ENCODE peak calls at places on chromosomes 16 and 17, in five cellular contexts. I, V, D, H and P are unnamed samples. For H3K9me3 and H3K4me1, the result is how much of the 10 kb centered on the place peaks cover.

GRCh38 chr17:74744714-74745547 is 3.5 kb upstream of the NHERF1 start:
- DNase-seq in I (peak), V (peak), D (peak), H (peak), P (peak)

GRCh38 chr17:65441053-65441635 is 120.3 kb downstream of the AXIN2 start:
- DNase-seq in I (no peak), V (no peak), D (no peak), H (no peak), P (no peak)

GRCh38 chr17:82236142-82236971 is 7.5 kb downstream of the SLC16A3 start:
- DNase-seq in I (peak), V (peak), D (peak), H (peak), P (peak)

GRCh38 chr16:23403547-23403946 is 49.4 kb downstream of the COG7 start:
- DNase-seq in I (no peak), V (no peak), D (no peak), H (no peak), P (no peak)

GRCh38 chr17:78343099-78343432 is 16.8 kb downstream of the SOCS3 start:
- DNase-seq in I (no peak), V (no peak), D (peak), H (peak), P (no peak)

GRCh38 chr17:32958418-32958817 is 30.5 kb downstream of the TMEM98 start:
- DNase-seq in I (no peak), V (no peak), D (peak), H (no peak), P (no peak)

GRCh38 chr16:16080465-16081065 is 131.1 kb downstream of the ABCC1 start:
- DNase-seq in I (no peak), V (no peak), D (no peak), H (no peak), P (no peak)

GRCh38 chr16:30541502-30542329 is 7.1 kb upstream of the ZNF747 start:
- DNase-seq in I (no peak), V (peak), D (peak), H (no peak), P (no peak)

GRCh38 chr16:73890524-73891500 is 405.8 kb upstream of the PSMD7 start:
- DNase-seq in I (no peak), V (no peak), D (no peak), H (no peak), P (no peak)

GRCh38 chr16:3849751-3850543 is 30.6 kb downstream of the CREBBP start:
- DNase-seq in I (no peak), V (no peak), D (no peak), H (no peak), P (no peak)
- H3K9me3 ChIP-seq in I (under half), V (under half), D (under half), H (under half), P (under half)

DNA sequence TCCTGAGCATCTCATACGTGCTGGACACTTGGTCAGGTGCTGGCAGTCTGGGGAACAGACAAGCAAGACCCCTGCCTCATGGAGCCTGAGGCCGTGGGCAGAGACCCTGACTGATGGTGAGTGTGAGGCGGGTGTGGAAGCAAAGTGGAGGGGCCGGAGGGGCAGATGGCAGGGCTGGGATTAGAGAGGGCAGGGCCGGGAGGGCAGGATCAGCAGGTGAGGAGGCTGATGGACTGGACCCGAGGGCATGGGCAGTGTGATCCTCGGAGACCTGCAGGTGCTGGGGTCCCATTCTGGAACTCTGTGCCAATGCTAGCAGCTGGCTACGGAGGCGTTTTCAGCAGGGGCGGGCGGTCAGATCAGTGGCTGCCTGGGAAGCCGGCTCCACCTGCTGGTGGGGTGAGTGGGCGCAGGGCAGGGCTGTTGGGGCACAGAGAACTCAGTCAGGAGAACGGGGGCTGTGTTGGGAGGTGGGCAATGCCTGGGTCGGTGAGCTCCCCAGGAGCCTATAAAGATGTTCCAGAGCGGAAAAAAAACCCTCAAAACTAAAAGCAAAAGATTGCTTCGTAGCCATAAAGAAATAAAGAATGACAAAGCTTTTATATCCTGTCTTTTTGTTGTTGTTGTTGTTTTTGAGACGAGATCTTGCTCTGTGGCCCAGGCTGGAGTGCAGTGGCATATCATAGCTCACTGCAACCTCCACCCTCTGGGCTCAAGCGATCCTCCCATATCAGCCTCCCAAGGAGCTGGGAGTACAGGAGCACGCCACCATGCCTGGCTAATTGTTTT is 8.9 kb upstream of the C16orf74 start:
- DNase-seq in I (no peak), V (no peak), D (no peak), H (no peak), P (peak)
- H3K4me1 ChIP-seq in I (under half), V (under half), D (under half), H (under half), P (under half)

DNA sequence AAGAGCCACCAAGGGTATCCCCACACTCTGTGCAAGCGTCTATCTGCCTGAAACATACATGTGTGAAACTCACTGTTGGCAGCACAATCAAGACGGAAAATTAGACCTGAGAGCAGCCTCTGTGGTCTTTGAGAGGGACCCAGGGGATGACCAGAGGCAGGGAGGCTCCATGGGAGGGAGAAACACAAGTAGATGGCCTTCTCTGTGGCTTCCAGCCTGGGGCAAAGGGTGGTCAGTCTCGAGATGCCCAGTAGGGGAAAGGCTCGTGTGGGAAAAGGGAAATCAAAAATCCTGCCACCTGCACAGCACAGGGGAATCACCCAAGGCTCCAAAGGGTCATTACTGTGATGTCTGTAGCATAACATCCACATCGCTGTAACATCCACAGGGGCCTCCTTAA is 823.3 kb downstream of the KCNJ18 start:
- DNase-seq in I (no peak), V (no peak), D (no peak), H (no peak), P (no peak)
- H3K9me3 ChIP-seq in I (under half), V (under half), D (under half), H (under half), P (under half)

DNA sequence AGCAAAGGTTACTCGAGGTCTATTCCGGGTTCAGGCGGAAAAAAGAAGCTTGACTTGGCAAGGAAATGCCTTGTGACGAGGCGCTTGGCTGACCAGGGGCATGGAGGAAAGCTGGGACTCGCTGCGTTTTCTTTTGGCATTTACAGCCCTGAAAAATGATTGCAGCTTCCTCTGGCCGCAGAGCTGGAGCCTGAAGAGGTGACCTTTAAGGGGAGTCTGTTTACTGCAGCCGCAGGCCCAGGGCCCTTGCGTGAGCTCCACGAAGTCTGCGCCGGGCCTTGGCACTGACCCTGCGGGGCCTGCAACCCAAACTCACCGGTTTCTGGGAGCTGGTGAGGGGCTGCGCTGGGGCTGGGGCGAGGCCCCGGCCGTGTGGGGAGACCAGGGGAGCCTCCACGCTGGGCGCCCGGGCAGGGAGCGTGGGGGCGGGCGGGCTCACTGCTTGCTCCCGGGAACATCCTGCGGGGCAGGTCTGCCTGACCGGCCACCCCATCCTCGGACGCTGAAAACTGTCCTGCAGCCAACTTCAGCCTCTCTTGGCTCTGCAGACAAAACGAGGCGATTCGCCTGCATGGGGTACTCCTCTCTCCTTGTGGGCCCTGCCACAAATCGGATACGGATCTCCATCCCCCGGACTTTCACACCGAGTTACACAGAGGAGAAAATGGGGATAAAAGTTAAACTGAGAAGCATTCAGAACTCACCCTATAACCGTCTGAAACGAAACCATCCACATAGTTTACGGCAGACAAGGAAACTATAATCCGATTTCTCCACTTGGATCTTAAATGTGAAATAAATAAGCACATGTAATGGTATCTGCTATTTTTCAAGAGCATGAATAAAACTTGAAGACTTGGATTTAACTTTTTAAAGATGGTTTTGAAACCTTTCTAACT is 206.3 kb upstream of the FOXF1 start:
- DNase-seq in I (no peak), V (peak), D (no peak), H (no peak), P (no peak)
- H3K4me1 ChIP-seq in I (under half), V (under half), D (under half), H (under half), P (under half)

DNA sequence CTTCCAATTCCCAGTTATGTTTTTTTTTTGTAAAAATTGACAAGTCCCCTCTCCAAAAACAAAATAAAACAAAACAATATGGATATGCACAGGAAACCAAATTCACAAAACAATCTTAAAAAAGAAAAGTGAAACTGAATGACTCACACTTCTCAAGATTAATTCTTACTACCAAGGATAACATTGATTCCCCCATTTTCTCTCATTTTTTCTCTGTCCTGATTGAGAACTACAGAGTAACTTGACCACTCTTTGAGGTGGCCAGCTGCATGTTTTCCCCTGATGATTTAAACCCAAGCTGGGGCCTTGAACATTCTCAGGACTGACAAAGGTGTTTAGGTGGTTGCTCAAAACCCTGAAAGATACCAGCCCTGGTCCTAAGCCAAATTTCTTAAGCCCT is 149.0 kb downstream of the AHSP start:
- DNase-seq in I (no peak), V (no peak), D (no peak), H (no peak), P (peak)
- H3K9me3 ChIP-seq in I (under half), V (under half), D (under half), H (under half), P (under half)

GRCh38 chr16:2702438-2702825 is 17.6 kb downstream of the PRSS27 start:
- DNase-seq in I (no peak), V (no peak), D (no peak), H (no peak), P (no peak)
- H3K4me1 ChIP-seq in I (under half), V (under half), D (under half), H (under half), P (under half)

DNA sequence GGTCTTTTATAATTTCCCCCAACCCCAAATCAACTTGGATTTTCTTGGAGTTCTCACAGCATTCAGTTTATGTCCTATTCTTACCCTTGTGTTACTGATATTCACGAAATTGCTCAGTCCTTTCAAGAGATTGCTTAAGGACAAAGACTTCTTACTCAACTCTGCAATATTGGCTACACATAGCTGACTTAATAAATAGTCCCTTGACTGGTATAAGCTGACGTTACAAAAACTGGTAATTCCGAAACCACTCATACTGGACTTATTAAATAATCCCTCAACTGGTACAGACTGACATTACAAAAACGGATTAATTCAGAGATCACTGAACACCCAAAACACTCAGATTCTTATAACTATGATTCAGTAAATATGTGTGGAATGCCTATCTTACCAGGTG is 860 bp downstream of the TIGD7 start:
- DNase-seq in I (no peak), V (no peak), D (peak), H (no peak), P (no peak)
- H3K9me3 ChIP-seq in I (under half), V (under half), D (under half), H (under half), P (half or more)

GRCh38 chr16:591892-592517 is 2.1 kb downstream of the RAB40C start:
- DNase-seq in I (no peak), V (no peak), D (no peak), H (no peak), P (no peak)
- H3K4me1 ChIP-seq in I (under half), V (under half), D (under half), H (under half), P (under half)

DNA sequence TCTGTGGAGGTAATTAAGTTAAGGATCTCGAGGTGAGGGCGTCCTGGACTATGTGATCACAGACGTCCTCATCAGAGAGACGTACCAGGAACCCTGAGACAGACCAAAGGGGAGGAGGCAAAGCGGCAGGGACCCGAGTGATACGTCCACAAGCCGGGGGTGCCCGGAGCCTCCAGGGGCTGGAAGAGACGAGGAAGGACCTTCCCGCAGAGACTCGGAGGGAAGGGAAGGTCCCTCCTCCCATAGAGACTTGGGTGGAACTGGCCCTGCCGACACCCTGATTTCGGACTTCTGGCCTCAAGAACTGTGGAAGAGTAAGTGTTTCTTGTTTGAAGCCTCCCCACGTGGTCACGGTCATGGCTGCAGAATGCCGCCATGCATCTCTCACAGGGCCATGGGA is 30.8 kb downstream of the LMF1 start:
- DNase-seq in I (no peak), V (no peak), D (no peak), H (no peak), P (no peak)
- H3K9me3 ChIP-seq in I (under half), V (under half), D (under half), H (under half), P (under half)

DNA sequence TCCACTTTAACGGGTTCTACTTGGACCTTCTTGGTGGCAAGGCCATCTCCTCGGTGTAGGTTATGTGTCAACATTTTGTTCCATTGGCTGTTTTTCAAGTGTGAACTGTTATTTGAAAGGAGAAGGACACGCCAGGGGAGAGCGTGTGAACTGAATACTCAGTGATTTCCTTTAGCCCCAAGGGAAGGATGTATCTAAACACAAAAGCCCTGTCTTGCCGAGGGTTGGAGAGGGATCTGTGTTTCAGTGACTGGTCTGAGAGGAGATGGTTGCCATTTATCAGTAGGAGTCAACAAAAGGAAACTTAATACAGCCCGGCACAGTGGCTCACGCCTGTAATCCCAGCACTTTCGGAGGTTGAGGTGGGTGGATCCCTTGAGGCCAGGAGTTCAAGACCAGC is 50.0 kb downstream of the USP10 start:
- DNase-seq in I (no peak), V (no peak), D (no peak), H (no peak), P (no peak)
- H3K4me1 ChIP-seq in I (under half), V (under half), D (under half), H (under half), P (under half)